ENCODE peak calls at places on chromosomes 16 and 17, in ten cellular contexts. C, Y, Q, B, F, G, P, O, W and N are unnamed samples. For H3K9me3, the result is how much of the 10 kb centered on the place peaks cover.

GRCh38 chr16:52929478-52929877 is 123.2 kb downstream of the CHD9NB start:
- DNase-seq in C (no peak), F (no peak), W (no peak), Y (no peak), P (no peak), B (no peak), Q (no peak), G (no peak), O (no peak), N (no peak)

GRCh38 chr17:57551321-57552079 is 193.6 kb downstream of the CCDC182 start:
- DNase-seq in B (no peak), C (no peak), O (no peak), P (peak), F (no peak), Q (no peak), W (no peak), G (no peak), Y (peak), N (no peak)

GRCh38 chr17:792277-792676 is 10.1 kb downstream of the MRM3 start:
- DNase-seq in W (no peak), O (no peak), G (no peak), P (peak), Q (no peak), Y (no peak), C (no peak), B (no peak), F (no peak), N (no peak)

GRCh38 chr17:77528516-77529327 is 388.0 kb downstream of the SEC14L1 start:
- DNase-seq in P (peak), C (no peak), G (no peak), Q (no peak), F (peak), B (peak), W (no peak), O (no peak), Y (no peak), N (peak)

GRCh38 chr17:1130191-1130590 is 49.6 kb downstream of the ABR start:
- DNase-seq in O (no peak), Y (no peak), W (no peak), G (no peak), C (no peak), B (no peak), F (no peak), Q (no peak), P (no peak), N (no peak)

GRCh38 chr17:67148352-67148751 is 96.6 kb downstream of the HELZ start:
- DNase-seq in B (no peak), Q (no peak), G (no peak), P (no peak), F (no peak), W (no peak), Y (no peak), C (no peak), O (no peak), N (no peak)

GRCh38 chr17:51913491-51913890 is 245.0 kb downstream of the CA10 start:
- DNase-seq in F (no peak), C (no peak), O (no peak), W (no peak), G (no peak), P (no peak), B (no peak), Y (no peak), Q (no peak), N (no peak)

GRCh38 chr17:53629188-53629587 is 193.5 kb upstream of the KIF2B start:
- DNase-seq in B (no peak), P (no peak), G (no peak), W (no peak), F (no peak), Q (no peak), O (no peak), Y (no peak), C (no peak), N (no peak)

GRCh38 chr17:63848834-63849689 is 6.6 kb upstream of the SMARCD2 start:
- DNase-seq in P (peak), G (peak), Q (peak), O (peak), W (peak), F (peak), Y (peak), B (peak), C (peak), N (peak)

GRCh38 chr17:78284146-78284545 is 52.7 kb downstream of the TMEM235 start:
- DNase-seq in P (no peak), C (no peak), G (no peak), Q (no peak), O (no peak), Y (no peak), W (no peak), F (no peak), B (no peak), N (no peak)

GRCh38 chr17:75511610-75512575 is 3.4 kb downstream of the CASKIN2 start:
- DNase-seq in C (peak), P (peak), G (no peak), F (no peak), W (no peak), Y (no peak), Q (peak), B (peak), O (no peak), N (no peak)

GRCh38 chr16:74570412-74571301 is 36.3 kb downstream of the GLG1 start:
- DNase-seq in B (no peak), P (no peak), Q (no peak), W (no peak), F (no peak), Y (no peak), G (no peak), O (no peak), C (no peak), N (no peak)

GRCh38 chr16:88779406-88780099 is 5.5 kb downstream of the PIEZO1 start:
- DNase-seq in Y (no peak), P (no peak), Q (peak), F (no peak), B (peak), G (no peak), W (no peak), C (peak), O (no peak), N (no peak)

GRCh38 chr16:9081183-9081582 is 10.3 kb upstream of the HAPSTR1 start:
- DNase-seq in F (no peak), B (no peak), Q (no peak), G (no peak), Y (no peak), P (no peak), W (no peak), O (no peak), C (no peak), N (no peak)

GRCh38 chr16:64711026-64711425 is 410.8 kb downstream of the CDH11 start:
- DNase-seq in C (no peak), G (no peak), F (no peak), P (no peak), O (no peak), W (no peak), B (no peak), Q (no peak), Y (no peak), N (no peak)

GRCh38 chr17:60039096-60039495 is 39.6 kb downstream of the HEATR6 start:
- DNase-seq in Y (no peak), O (no peak), G (no peak), Q (no peak), F (no peak), P (no peak), W (no peak), C (no peak), B (no peak), N (peak)

GRCh38 chr17:48244814-48245213 is 137.2 kb downstream of the SNX11 start:
- DNase-seq in Y (no peak), P (no peak), B (no peak), C (no peak), W (no peak), Q (no peak), F (no peak), O (no peak), G (peak), N (peak)

GRCh38 chr16:86479419-86479818 is 30.9 kb upstream of the FOXF1 start:
- DNase-seq in O (no peak), G (no peak), F (no peak), C (no peak), B (no peak), W (no peak), Q (no peak), P (no peak), Y (no peak), N (no peak)

GRCh38 chr16:7182510-7183109 is 150.0 kb upstream of the RBFOX1 start:
- DNase-seq in F (peak), O (no peak), W (no peak), Q (no peak), Y (no peak), B (no peak), G (no peak), C (no peak), P (no peak), N (peak)

GRCh38 chr17:70205386-70205785 is 36.1 kb downstream of the KCNJ2 start:
- DNase-seq in P (no peak), W (no peak), F (no peak), B (no peak), O (no peak), Y (no peak), Q (no peak), G (no peak), C (no peak), N (no peak)

GRCh38 chr17:55609737-55610201 is 98.5 kb upstream of the SMIM36 start:
- DNase-seq in W (no peak), P (no peak), C (no peak), Q (no peak), F (no peak), G (peak), B (no peak), Y (peak), O (no peak), N (no peak)

GRCh38 chr17:81302861-81303326 is 7.8 kb upstream of the SLC38A10 start:
- DNase-seq in P (no peak), G (no peak), B (no peak), W (no peak), C (no peak), O (no peak), Q (no peak), Y (no peak), F (peak), N (no peak)

GRCh38 chr17:40369923-40370322 is 5.4 kb upstream of the GJD3 start:
- DNase-seq in O (no peak), W (no peak), P (no peak), G (no peak), C (no peak), B (no peak), Y (no peak), Q (no peak), F (no peak), N (no peak)
- H3K9me3 ChIP-seq in O (under half), W (under half), P (under half), G (under half), C (under half), B (under half), Y (under half), Q (under half), F (under half), N (under half)

GRCh38 chr16:68629315-68629900 is 15.7 kb upstream of the CDH3 start:
- DNase-seq in Q (no peak), P (no peak), G (no peak), B (no peak), F (no peak), W (no peak), Y (no peak), O (no peak), C (no peak), N (no peak)
- TF ChIP-seq CTCF in Q (no peak), P (no peak), G (no peak), B (no peak), F (peak), W (no peak), Y (no peak), O (no peak), C (no peak), N (no peak)

GRCh38 chr16:854808-855410 is 54.4 kb upstream of the GNG13 start:
- DNase-seq in F (no peak), W (no peak), Q (no peak), C (no peak), P (no peak), B (no peak), G (no peak), O (no peak), Y (no peak), N (no peak)

GRCh38 chr16:856101-856500 is 55.6 kb upstream of the GNG13 start:
- DNase-seq in C (no peak), Q (no peak), B (no peak), F (no peak), P (no peak), Y (no peak), O (no peak), W (no peak), G (no peak), N (no peak)

GRCh38 chr16:856811-857210 is 56.3 kb upstream of the GNG13 start:
- DNase-seq in F (no peak), W (no peak), O (no peak), G (no peak), B (no peak), P (no peak), Y (no peak), C (no peak), Q (no peak), N (no peak)

GRCh38 chr16:853981-854807 is 53.7 kb upstream of the GNG13 start:
- DNase-seq in W (no peak), P (no peak), C (no peak), F (no peak), Y (no peak), B (no peak), Q (no peak), G (no peak), O (no peak), N (no peak)

DNA sequence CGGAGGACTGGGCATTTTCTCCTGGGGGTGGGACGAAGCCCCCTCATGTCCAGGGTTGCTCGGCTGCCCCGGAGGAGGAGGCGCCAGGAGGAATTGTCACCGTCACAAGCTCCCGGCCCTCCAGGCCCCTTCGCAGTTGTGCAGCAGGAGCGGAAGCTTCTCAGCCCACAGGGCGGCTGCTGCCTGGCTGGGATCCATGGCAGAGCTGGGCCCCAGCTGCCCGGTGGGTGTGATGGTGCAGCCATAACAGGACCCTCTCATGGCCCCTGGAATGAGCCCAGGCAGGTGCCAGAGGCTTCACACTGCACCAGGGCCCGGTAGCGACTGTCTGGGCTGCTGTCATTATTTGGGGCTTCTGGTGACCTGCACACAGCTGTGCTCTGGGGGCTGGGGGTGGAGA is 54.9 kb upstream of the GNG13 start:
- DNase-seq in Y (no peak), P (no peak), O (no peak), F (no peak), W (no peak), Q (no peak), B (no peak), C (no peak), G (no peak), N (no peak)
- H3K9me3 ChIP-seq in Y (under half), P (under half), O (under half), F (under half), W (under half), Q (under half), B (under half), C (under half), G (under half), N (under half)

DNA sequence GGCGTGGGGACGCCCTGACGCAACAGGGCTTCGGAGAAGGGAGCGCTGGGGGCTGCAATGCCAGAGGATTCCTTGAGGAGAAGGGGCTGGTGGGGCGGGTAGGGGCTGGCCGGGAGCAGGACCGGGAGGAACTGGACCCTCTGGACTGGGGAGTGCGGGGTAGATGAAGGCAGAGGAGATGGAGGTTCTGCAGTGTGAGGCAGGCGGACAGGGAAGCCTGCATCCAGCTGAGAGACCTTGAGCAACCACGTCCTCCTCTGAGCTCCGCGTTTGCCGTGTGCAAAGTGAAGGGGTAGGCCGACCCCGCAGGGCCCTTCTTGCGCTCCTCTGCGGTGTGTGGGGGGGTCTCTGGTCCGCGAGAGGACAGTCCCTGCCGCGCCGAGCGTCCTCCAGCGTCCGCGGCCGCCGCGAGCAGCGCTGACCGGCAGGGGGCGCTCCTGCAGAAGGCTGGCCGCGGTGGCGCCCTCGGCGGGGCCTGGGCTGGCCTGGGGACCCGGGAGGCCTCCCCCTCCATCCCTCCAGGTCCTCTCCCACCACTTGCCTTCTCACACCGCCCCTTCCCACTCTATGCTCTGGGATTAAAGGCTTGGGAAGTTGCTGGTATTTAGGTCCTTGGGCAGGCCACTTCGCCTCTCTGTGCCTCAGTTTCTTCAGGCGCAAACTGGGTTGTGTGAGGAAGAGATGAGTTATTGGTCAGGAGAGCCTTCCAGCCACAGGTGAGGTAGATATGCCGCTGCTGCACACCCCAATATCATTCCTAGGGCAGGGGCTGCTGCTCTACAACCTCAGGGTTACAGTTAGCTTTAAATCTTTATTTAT is 9.6 kb upstream of the WNT9B start:
- DNase-seq in F (peak), G (peak), Y (no peak), O (no peak), Q (no peak), C (no peak), B (no peak), W (no peak), P (no peak), N (peak)
- TF ChIP-seq CTCF in F (peak), G (peak), Y (peak), O (peak), Q (peak), C (peak), B (peak), W (peak), P (peak), N (peak)

DNA sequence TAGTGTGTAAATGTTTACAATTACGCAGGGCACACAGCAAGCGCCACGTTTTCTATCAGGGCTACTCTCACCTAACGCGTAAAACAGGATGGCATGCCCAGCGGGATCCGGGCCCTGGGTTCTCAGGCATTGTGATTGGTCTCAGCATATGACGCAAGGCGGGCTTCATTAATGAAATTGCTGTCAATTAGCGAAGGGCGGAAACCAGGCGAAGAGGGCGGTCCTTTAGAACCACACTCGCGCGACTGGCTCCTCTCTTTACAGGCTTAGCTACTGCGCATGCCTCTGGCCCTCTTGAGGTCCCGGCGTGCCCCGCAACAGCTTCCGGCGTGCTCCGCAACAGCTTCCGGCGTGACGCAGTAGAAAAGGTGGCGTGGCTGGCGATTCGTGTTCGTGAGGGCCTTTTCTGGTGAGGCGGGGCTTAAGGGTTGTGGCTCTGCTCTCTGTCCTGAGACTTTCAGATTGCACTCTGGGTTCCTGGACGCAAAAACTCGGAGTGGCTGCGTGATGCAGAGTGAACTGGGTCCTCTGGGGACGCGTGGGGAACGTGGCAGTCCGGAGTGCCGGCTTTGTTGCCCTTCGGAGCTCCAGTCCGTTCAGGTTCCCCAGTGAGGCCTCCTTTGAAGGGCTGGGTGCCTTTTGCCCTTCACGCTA is 9.2 kb downstream of the OR2C1 start:
- DNase-seq in C (peak), W (peak), Q (peak), B (peak), P (peak), Y (peak), G (peak), O (peak), F (no peak), N (peak)
- H3K9me3 ChIP-seq in C (under half), W (under half), Q (under half), B (under half), P (under half), Y (under half), G (under half), O (under half), F (under half), N (under half)

GRCh38 chr17:82710499-82711232 is 5.8 kb upstream of the FN3KRP start:
- DNase-seq in Q (no peak), Y (no peak), G (no peak), B (no peak), P (no peak), O (no peak), C (no peak), F (peak), W (no peak), N (no peak)
- TF ChIP-seq CTCF in Q (no peak), Y (no peak), G (peak), B (no peak), P (no peak), O (no peak), C (no peak), F (no peak), W (no peak), N (no peak)

GRCh38 chr17:27105636-27106035 is 188.3 kb upstream of the WSB1 start:
- DNase-seq in C (no peak), W (no peak), O (no peak), F (no peak), G (no peak), Q (no peak), Y (no peak), B (no peak), P (no peak), N (no peak)

GRCh38 chr17:27109346-27109745 is 184.6 kb upstream of the WSB1 start:
- DNase-seq in O (no peak), Q (no peak), B (no peak), P (no peak), C (no peak), G (no peak), F (no peak), Y (no peak), W (no peak), N (peak)

GRCh38 chr17:27106982-27107360 is 186.9 kb upstream of the WSB1 start:
- DNase-seq in Q (no peak), B (no peak), W (no peak), C (no peak), G (peak), F (no peak), Y (no peak), P (no peak), O (no peak), N (no peak)

GRCh38 chr17:27106347-27106981 is 187.4 kb upstream of the WSB1 start:
- DNase-seq in O (no peak), W (no peak), C (no peak), B (no peak), F (no peak), Q (no peak), Y (no peak), G (no peak), P (no peak), N (no peak)
- H3K9me3 ChIP-seq in O (under half), W (under half), C (under half), B (under half), F (under half), Q (under half), Y (under half), G (under half), P (under half), N (under half)

GRCh38 chr16:3254309-3254708 is 2.1 kb downstream of the MEFV start:
- DNase-seq in Q (no peak), Y (no peak), B (no peak), P (no peak), O (no peak), G (no peak), C (no peak), W (no peak), F (no peak), N (no peak)
- TF ChIP-seq CTCF in Q (no peak), Y (no peak), B (no peak), P (no peak), O (no peak), G (no peak), C (no peak), W (no peak), F (no peak), N (no peak)

DNA sequence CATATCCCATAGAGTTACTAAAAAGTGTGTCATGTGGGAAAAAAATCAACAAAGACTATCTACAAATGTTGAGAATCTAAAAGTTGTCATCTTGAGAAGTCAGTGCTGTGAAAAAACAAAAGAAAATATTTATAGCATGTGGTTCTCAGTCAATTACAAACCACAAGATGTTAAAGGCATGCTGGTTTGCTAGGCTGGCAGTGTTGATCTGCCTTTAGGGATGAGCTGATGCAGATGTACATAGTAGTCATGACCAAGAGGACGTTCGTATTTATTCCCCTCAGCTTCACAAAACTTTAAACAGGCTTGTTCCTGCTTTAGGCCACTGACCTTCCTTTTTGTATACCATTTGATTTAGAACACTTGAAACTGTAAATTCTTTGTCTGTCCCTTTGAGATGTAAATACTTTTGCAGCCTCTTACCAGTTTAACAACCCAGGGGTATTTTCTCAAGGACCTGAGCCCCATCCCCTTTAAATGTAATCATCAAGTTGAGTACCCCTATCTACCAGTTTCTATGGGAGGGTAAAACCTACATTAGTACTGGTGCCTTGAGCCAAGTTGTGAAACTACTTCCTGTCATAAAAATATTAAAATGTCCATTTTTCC is 446.6 kb downstream of the KCNJ18 start:
- DNase-seq in C (no peak), P (no peak), Y (no peak), B (no peak), O (no peak), F (no peak), W (no peak), G (peak), Q (no peak), N (no peak)
- H3K9me3 ChIP-seq in C (under half), P (under half), Y (under half), B (under half), O (under half), F (under half), W (under half), G (half or more), Q (under half), N (half or more)